ENCODE peak calls at places on chromosomes 12 and 14, in seven cellular contexts. L is mesendoderm; K is suprapubic skin; W is NCI-H1417; O is NCI-H2171; X is lower leg skin; F is stimulated activated CD8-positive, alpha-beta memory T cell treated with anti-CD3 and anti-CD28 coated beads, Interleukin-15, amount 100 ng/mL, for 1 hour. H is an unnamed sample.

GRCh38 chr14:91058017-91058675 is 2.3 kb downstream of the RPS6KA5 start:
- DNase-seq in L (no peak), K (no peak), W (no peak), O (no peak), X (no peak), F (no peak), H (no peak)

GRCh38 chr12:52006726-52007157 is at the start of gene TAMALIN:
- DNase-seq in L (peak), K (peak), W (peak), O (peak), X (peak), F (peak), H (no peak)

GRCh38 chr12:5586201-5586600 is 154.3 kb downstream of the NTF3 start:
- DNase-seq in L (peak), K (no peak), W (no peak), O (no peak), X (no peak), F (no peak), H (no peak)

GRCh38 chr12:131195796-131196195 is 242.1 kb downstream of the ADGRD1 start:
- DNase-seq in L (no peak), K (no peak), W (no peak), O (no peak), X (peak), F (no peak), H (no peak)

GRCh38 chr12:30694971-30695326 is 720 bp downstream of the IPO8 start:
- DNase-seq in L (peak), K (no peak), W (peak), O (peak), X (no peak), F (no peak), H (peak)

GRCh38 chr12:67582238-67582834 is 66.2 kb upstream of the DYRK2 start:
- DNase-seq in L (no peak), K (no peak), W (no peak), O (no peak), X (no peak), F (no peak), H (no peak)

GRCh38 chr14:91244501-91244901 is at the start of gene GPR68:
- DNase-seq in L (no peak), K (no peak), W (peak), O (peak), X (peak), F (no peak), H (peak)

GRCh38 chr12:60148831-60149230 is 553.0 kb downstream of the SLC16A7 start:
- DNase-seq in L (no peak), K (no peak), W (no peak), O (no peak), X (no peak), F (no peak), H (no peak)

GRCh38 chr12:11904124-11904523 is 166.6 kb upstream of the BCL2L14 start:
- DNase-seq in L (no peak), K (no peak), W (no peak), O (no peak), X (no peak), F (no peak), H (no peak)

GRCh38 chr14:91396959-91397815 is 20.4 kb downstream of the CCDC88C start:
- DNase-seq in L (no peak), K (no peak), W (peak), O (peak), X (no peak), F (no peak), H (peak)

GRCh38 chr14:104555621-104556255 is 23.8 kb upstream of the C14orf180 start:
- DNase-seq in L (no peak), K (no peak), W (no peak), O (no peak), X (no peak), F (no peak), H (peak)

GRCh38 chr14:75979071-75979571 is 2.7 kb downstream of the TGFB3 start:
- DNase-seq in L (peak), K (no peak), W (no peak), O (peak), X (peak), F (no peak), H (peak)

GRCh38 chr12:122852336-122853275 is 17.3 kb downstream of the HIP1R start:
- DNase-seq in L (no peak), K (no peak), W (no peak), O (no peak), X (no peak), F (no peak), H (peak)

GRCh38 chr14:92676031-92676430 is 72.4 kb downstream of the LGMN start:
- DNase-seq in L (no peak), K (no peak), W (no peak), O (no peak), X (no peak), F (no peak), H (no peak)

GRCh38 chr12:12560587-12561304 is 1.9 kb downstream of the DUSP16 start:
- DNase-seq in L (peak), K (no peak), W (peak), O (no peak), X (no peak), F (peak), H (peak)

GRCh38 chr12:54890339-54890738 is 36.0 kb downstream of the MUCL1 start:
- DNase-seq in L (no peak), K (no peak), W (peak), O (peak), X (no peak), F (no peak), H (no peak)